ENCODE peak calls at places on chromosomes 13 and 19, in eight cellular contexts. One of them, this sample, is unnamed.

GRCh38 chr13:50991624-50992610 is 82.3 kb downstream of the RNASEH2B start:
- DNase-seq in B cell: peak
- DNase-seq in T-helper 2 cell: no peak
- DNase-seq in kidney epithelial cell: no peak
- DNase-seq in NT2/D1: no peak
- DNase-seq in brain microvascular endothelial cell: no peak
- DNase-seq in progenitor cell of endocrine pancreas: no peak
- DNase-seq in fibroblast of mammary gland: no peak
- DNase-seq in this sample: no peak

GRCh38 chr19:18477974-18478373 is 40.0 kb upstream of the ISYNA1 start:
- DNase-seq in B cell: no peak
- DNase-seq in T-helper 2 cell: no peak
- DNase-seq in kidney epithelial cell: no peak
- DNase-seq in NT2/D1: no peak
- DNase-seq in brain microvascular endothelial cell: no peak
- DNase-seq in progenitor cell of endocrine pancreas: no peak
- DNase-seq in fibroblast of mammary gland: no peak
- DNase-seq in this sample: no peak

GRCh38 chr13:42852102-42852501 is 70.7 kb downstream of the FAM216B start:
- DNase-seq in B cell: no peak
- DNase-seq in T-helper 2 cell: no peak
- DNase-seq in kidney epithelial cell: no peak
- DNase-seq in NT2/D1: no peak
- DNase-seq in brain microvascular endothelial cell: no peak
- DNase-seq in progenitor cell of endocrine pancreas: no peak
- DNase-seq in fibroblast of mammary gland: no peak
- DNase-seq in this sample: no peak

GRCh38 chr19:57067440-57067839 is 52.3 kb upstream of the USP29 start:
- DNase-seq in B cell: no peak
- DNase-seq in T-helper 2 cell: no peak
- DNase-seq in kidney epithelial cell: no peak
- DNase-seq in NT2/D1: no peak
- DNase-seq in brain microvascular endothelial cell: no peak
- DNase-seq in progenitor cell of endocrine pancreas: no peak
- DNase-seq in fibroblast of mammary gland: no peak
- DNase-seq in this sample: no peak

GRCh38 chr13:85798999-85799646 is at the start of gene SLITRK6:
- DNase-seq in B cell: no peak
- DNase-seq in T-helper 2 cell: no peak
- DNase-seq in kidney epithelial cell: peak
- DNase-seq in NT2/D1: peak
- DNase-seq in brain microvascular endothelial cell: peak
- DNase-seq in progenitor cell of endocrine pancreas: no peak
- DNase-seq in fibroblast of mammary gland: peak
- DNase-seq in this sample: peak

GRCh38 chr13:41004875-41005693 is 14.0 kb downstream of the ELF1 start:
- DNase-seq in B cell: no peak
- DNase-seq in T-helper 2 cell: no peak
- DNase-seq in kidney epithelial cell: no peak
- DNase-seq in NT2/D1: no peak
- DNase-seq in brain microvascular endothelial cell: no peak
- DNase-seq in progenitor cell of endocrine pancreas: no peak
- DNase-seq in fibroblast of mammary gland: no peak
- DNase-seq in this sample: peak

GRCh38 chr13:101149735-101150380 is 266.4 kb downstream of the NALCN start:
- DNase-seq in B cell: no peak
- DNase-seq in T-helper 2 cell: no peak
- DNase-seq in kidney epithelial cell: no peak
- DNase-seq in NT2/D1: no peak
- DNase-seq in brain microvascular endothelial cell: peak
- DNase-seq in progenitor cell of endocrine pancreas: no peak
- DNase-seq in fibroblast of mammary gland: peak
- DNase-seq in this sample: peak

GRCh38 chr19:36973021-36973843 is 57.1 kb downstream of the ZNF568 start:
- DNase-seq in B cell: peak
- DNase-seq in T-helper 2 cell: peak
- DNase-seq in kidney epithelial cell: peak
- DNase-seq in NT2/D1: peak
- DNase-seq in brain microvascular endothelial cell: peak
- DNase-seq in progenitor cell of endocrine pancreas: no peak
- DNase-seq in fibroblast of mammary gland: peak
- DNase-seq in this sample: no peak

GRCh38 chr13:61954092-61954491 is 538.4 kb upstream of the PCDH20 start:
- DNase-seq in B cell: no peak
- DNase-seq in T-helper 2 cell: no peak
- DNase-seq in kidney epithelial cell: no peak
- DNase-seq in NT2/D1: peak
- DNase-seq in brain microvascular endothelial cell: no peak
- DNase-seq in progenitor cell of endocrine pancreas: no peak
- DNase-seq in fibroblast of mammary gland: peak
- DNase-seq in this sample: peak